ENCODE peak calls at places on chromosomes 6 and 20, in eight cellular contexts. L is WTC11, F is H9, G is brain microvascular endothelial cell, B is pancreas, U is D721Med, T is fibroblast of mammary gland, I is GM13977. A is an unnamed sample.

GRCh38 chr20:48012401-48012974 is 227.2 kb upstream of the SULF2 start:
- DNase-seq in U (no peak), G (peak; percentile 85), T (peak; percentile 86), L (no peak), F (no peak), I (no peak), B (no peak), A (no peak)

GRCh38 chr6:53598584-53598983 is 53.7 kb upstream of the GCLC start:
- DNase-seq in F (no peak), T (no peak), L (no peak), U (no peak), G (no peak), I (no peak), B (no peak), A (no peak)

GRCh38 chr6:38542031-38542430 is 97.7 kb downstream of the BTBD9 start:
- DNase-seq in L (no peak), B (no peak), I (no peak), U (no peak), T (peak; percentile 49), F (no peak), G (peak; percentile 60), A (no peak)

GRCh38 chr6:27791182-27791939 is 120.8 kb downstream of the OR2B2 start:
- DNase-seq in T (peak; percentile 88), F (peak; percentile 70), L (peak; percentile 71), U (no peak), G (peak; percentile 88), I (peak; percentile 65), B (no peak), A (peak; percentile 55)

GRCh38 chr6:35052694-35053565 is 88.2 kb downstream of the TCP11 start:
- DNase-seq in U (no peak), B (no peak), F (no peak), G (no peak), I (no peak), L (peak; percentile 7), T (peak; percentile 9), A (peak; percentile 4)

GRCh38 chr6:109082178-109082577 is 12.5 kb downstream of the SESN1 start:
- DNase-seq in L (no peak), G (no peak), F (no peak), I (no peak), U (no peak), T (peak; percentile 81), B (no peak), A (no peak)

GRCh38 chr6:40586800-40587201 is 363 bp downstream of the LRFN2 start:
- DNase-seq in L (no peak), I (no peak), T (no peak), G (no peak), F (no peak), B (no peak), U (no peak), A (no peak)

GRCh38 chr6:25377672-25378071 is 98.5 kb downstream of the CARMIL1 start:
- DNase-seq in U (no peak), I (no peak), B (no peak), F (no peak), T (no peak), L (no peak), G (no peak), A (no peak)

GRCh38 chr6:40164345-40164755 is 230.1 kb upstream of the MOCS1 start:
- DNase-seq in B (no peak), U (no peak), G (no peak), T (peak; percentile 87), I (no peak), L (peak; percentile 33), F (peak; percentile 52), A (no peak)

GRCh38 chr6:169851641-169852503 is 100.5 kb downstream of the ERMARD start:
- DNase-seq in G (peak; percentile 56), B (no peak), F (no peak), L (no peak), U (peak; percentile 55), I (no peak), T (no peak), A (no peak)

GRCh38 chr20:32440758-32441078 is 82.6 kb downstream of the ASXL1 start:
- DNase-seq in B (no peak), I (no peak), T (no peak), G (no peak), U (no peak), L (no peak), F (no peak), A (no peak)

GRCh38 chr6:14966902-14967711 is 278.8 kb upstream of the JARID2 start:
- DNase-seq in F (no peak), U (no peak), B (no peak), G (no peak), I (no peak), L (no peak), T (no peak), A (no peak)

GRCh38 chr20:49561806-49562205 is 6.1 kb downstream of the PTGIS start:
- DNase-seq in T (no peak), F (no peak), B (no peak), I (no peak), U (no peak), L (no peak), G (no peak), A (no peak)

GRCh38 chr20:37436527-37436926 is 84.5 kb upstream of the NNAT start:
- DNase-seq in T (no peak), L (no peak), F (no peak), B (no peak), I (no peak), U (no peak), G (no peak), A (no peak)

GRCh38 chr20:17648782-17649730 is 33.0 kb downstream of the RRBP1 start:
- DNase-seq in U (no peak), B (peak; percentile 86), I (peak; percentile 63), F (no peak), G (no peak), T (no peak), L (peak; percentile 41), A (peak; percentile 71)

GRCh38 chr6:44561832-44562496 is 174.5 kb downstream of the CDC5L start:
- DNase-seq in G (no peak), T (no peak), U (no peak), I (no peak), F (no peak), L (no peak), B (no peak), A (no peak)

GRCh38 chr20:54622338-54623280 is 147.2 kb downstream of the DOK5 start:
- DNase-seq in B (no peak), T (peak; percentile 59), I (no peak), F (no peak), U (no peak), G (peak; percentile 4), L (no peak), A (no peak)

GRCh38 chr6:21800330-21800729 is 206.8 kb downstream of the SOX4 start:
- DNase-seq in L (no peak), B (no peak), U (no peak), T (no peak), F (no peak), I (no peak), G (no peak), A (no peak)

GRCh38 chr6:14966111-14966901 is 279.6 kb upstream of the JARID2 start:
- DNase-seq in G (no peak), B (no peak), F (peak; percentile 66), L (no peak), U (no peak), I (no peak), T (no peak), A (no peak)

DNA sequence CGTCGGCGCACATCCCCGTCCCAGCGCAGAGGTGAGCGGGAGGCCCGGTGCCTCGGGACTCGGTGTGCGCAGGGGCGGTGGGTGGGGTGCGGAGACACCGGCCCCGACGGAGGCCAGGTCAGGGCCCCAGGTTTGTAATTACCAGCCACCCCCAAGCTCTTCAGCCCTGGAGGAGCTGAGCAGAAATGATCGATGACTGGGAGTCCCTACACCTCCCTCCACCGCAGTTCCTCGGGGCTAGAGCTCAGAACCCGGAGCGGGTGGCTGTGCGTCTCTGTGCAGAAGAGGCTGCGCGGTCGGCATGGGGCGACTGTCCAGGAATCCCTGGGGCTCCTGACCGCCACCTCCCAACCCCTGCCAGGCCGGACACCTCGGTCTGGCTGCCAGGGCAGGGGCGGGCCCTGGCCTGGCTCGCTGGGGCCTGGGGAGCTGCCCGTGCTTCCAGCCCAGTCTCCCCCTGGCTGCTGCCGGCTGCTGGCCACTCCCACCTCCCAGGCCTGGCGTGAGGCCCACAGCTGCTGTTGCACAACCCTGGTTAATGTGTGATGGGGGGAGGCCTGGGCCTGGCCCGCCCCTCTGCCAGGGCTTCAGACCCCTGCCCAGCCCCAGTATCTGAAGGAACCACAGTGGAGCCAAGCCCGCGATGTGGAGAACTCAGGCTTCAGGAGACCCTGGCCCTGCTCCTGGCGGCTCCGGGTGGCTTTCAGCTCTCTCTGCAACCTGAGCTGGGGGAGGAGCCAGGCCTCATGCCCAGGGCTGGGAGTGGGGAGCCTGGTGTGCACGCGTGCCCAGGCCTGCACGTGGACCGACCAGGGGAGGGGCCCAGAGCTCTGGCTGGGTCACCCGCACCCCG is 1.2 kb downstream of the SLC2A4RG start:
- DNase-seq in U (peak; percentile 83), I (peak; percentile 79), T (peak; percentile 89), G (peak; percentile 76), B (peak; percentile 99), L (peak; percentile 75), F (peak; percentile 83), A (peak; percentile 64)
- TF ChIP-seq CTCF in U (no peak), I (peak; percentile 22), T (no peak), G (peak; percentile 43), B (no peak), L (no peak), F (no peak), A (no peak)

GRCh38 chr6:47967843-47968242 is 143.2 kb downstream of the PTCHD4 start:
- DNase-seq in G (no peak), I (no peak), B (no peak), T (peak; percentile 87), U (no peak), L (no peak), F (no peak), A (no peak)
- TF ChIP-seq CTCF in G (no peak), I (no peak), B (no peak), T (no peak), U (no peak), L (no peak), F (no peak), A (no peak)

DNA sequence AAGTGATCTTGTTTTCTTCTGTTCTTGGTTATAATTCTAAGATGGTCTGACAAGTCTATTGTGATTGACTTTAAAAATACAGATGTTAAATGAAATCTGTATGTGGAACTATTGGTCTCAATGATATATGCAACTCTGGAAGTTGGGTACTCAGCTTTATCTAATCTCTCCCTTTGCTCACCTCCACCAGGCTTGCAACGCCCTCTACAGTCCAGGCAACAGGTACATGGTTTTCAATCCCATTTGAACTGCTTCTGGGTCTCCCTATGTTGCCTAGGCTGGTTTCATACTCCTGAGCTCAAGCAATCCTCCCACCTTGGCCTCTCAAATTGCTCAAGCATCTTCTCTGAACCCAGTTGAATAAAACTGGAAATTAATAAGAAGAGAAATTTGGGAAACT is 25.6 kb upstream of the HLA-DQB1 start:
- DNase-seq in U (no peak), I (no peak), B (no peak), L (no peak), T (no peak), G (no peak), F (peak; percentile 52), A (peak; percentile 45)
- TF ChIP-seq CTCF in U (peak; percentile 45), I (peak; percentile 53), B (no peak), L (no peak), T (no peak), G (peak; percentile 62), F (peak; percentile 77), A (peak; percentile 44)

DNA sequence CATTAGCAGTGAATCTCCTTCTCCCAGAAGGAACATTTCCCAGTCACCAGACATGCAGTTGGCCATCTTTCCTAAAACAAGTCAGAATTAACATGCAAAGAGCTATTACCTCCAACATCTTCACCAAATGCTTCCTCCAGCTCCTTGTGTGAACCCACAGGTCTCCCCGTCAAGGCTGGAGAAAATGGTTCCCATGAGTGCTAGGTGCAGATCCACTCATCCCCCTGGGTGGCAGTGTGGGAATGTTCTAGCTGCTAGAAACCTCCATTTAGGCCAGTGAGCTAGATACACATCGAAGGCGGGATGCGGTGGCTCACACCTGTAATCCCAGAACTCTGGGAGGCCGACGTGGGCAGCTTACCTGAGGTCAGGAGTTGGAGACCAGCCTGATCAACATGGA is 603.9 kb upstream of the SLC35B3 start:
- DNase-seq in B (no peak), G (no peak), L (no peak), F (no peak), I (no peak), T (no peak), U (no peak), A (no peak)
- TF ChIP-seq CTCF in B (no peak), G (peak; percentile 13), L (no peak), F (no peak), I (no peak), T (no peak), U (no peak), A (no peak)

A was measured in GM13976.